ENCODE peak calls at places on chromosomes 3 and 15, in ten cellular contexts. C is stimulated activated naive CD8-positive, alpha-beta T cell treated with anti-CD3 and anti-CD28 coated beads, Interleukin-15, Interleukin-2, amounts not matched to agents 100 U/mL and 50 U/mL, for 24 hours; G is amniotic stem cell; O is lung microvascular endothelial cell; P is stimulated activated CD4-positive, alpha-beta T cell treated with anti-CD3 and anti-CD28 coated beads, Interleukin-2, amount 100 ng/mL, for 48 hours; V is aorta; W is breast epithelium; U is nephron progenitor cell; X is NB4; T is heart left ventricle. N is an unnamed sample.

GRCh38 chr3:139006051-139006716 is at the start of gene PRR23A:
- DNase-seq in C (no peak), G (no peak), O (no peak), P (no peak), V (no peak), W (no peak), U (no peak), X (no peak), T (no peak), N (no peak)

GRCh38 chr3:61637088-61638051 is 76.0 kb downstream of the PTPRG start:
- DNase-seq in C (no peak), G (no peak), O (no peak), P (no peak), V (no peak), W (no peak), U (no peak), X (no peak), T (no peak), N (no peak)

GRCh38 chr3:4633078-4634004 is 140.2 kb downstream of the ITPR1 start:
- DNase-seq in C (no peak), G (peak; percentile 52), O (peak; percentile 74), P (no peak), V (no peak), W (no peak), U (peak; percentile 25), X (peak; percentile 67), T (no peak), N (no peak)

GRCh38 chr3:130850044-130850797 is 43.7 kb upstream of the ATP2C1 start:
- DNase-seq in C (peak; percentile 43), G (no peak), O (no peak), P (peak; percentile 29), V (no peak), W (no peak), U (no peak), X (peak; percentile 96), T (no peak), N (no peak)

GRCh38 chr15:57026016-57026602 is 107.7 kb downstream of the TCF12 start:
- DNase-seq in C (no peak), G (no peak), O (peak; percentile 34), P (no peak), V (no peak), W (no peak), U (no peak), X (no peak), T (no peak), N (no peak)

GRCh38 chr15:68775671-68776476 is 44.8 kb downstream of the ANP32A start:
- DNase-seq in C (no peak), G (no peak), O (peak; percentile 47), P (no peak), V (peak; percentile 91), W (no peak), U (no peak), X (no peak), T (peak; percentile 87), N (no peak)

GRCh38 chr3:71547254-71548198 is 36.0 kb downstream of the FOXP1 start:
- DNase-seq in C (no peak), G (no peak), O (no peak), P (no peak), V (no peak), W (no peak), U (no peak), X (peak; percentile 90), T (no peak), N (no peak)

GRCh38 chr15:89556413-89557262 is 18.6 kb upstream of the TICRR start:
- DNase-seq in C (peak; percentile 47), G (peak; percentile 47), O (peak; percentile 81), P (peak; percentile 43), V (no peak), W (no peak), U (peak; percentile 69), X (peak; percentile 74), T (no peak), N (peak; percentile 61)

GRCh38 chr15:57323806-57324589 is 52.3 kb upstream of the CGNL1 start:
- DNase-seq in C (peak; percentile 8), G (no peak), O (no peak), P (no peak), V (peak; percentile 64), W (no peak), U (no peak), X (peak; percentile 41), T (no peak), N (peak; percentile 57)

GRCh38 chr15:72173401-72173800 is 24.2 kb downstream of the GRAMD2A start:
- DNase-seq in C (no peak), G (no peak), O (no peak), P (no peak), V (no peak), W (no peak), U (no peak), X (no peak), T (no peak), N (no peak)

GRCh38 chr3:112199622-112200316 is 66.7 kb upstream of the GCSAM start:
- DNase-seq in C (no peak), G (no peak), O (no peak), P (no peak), V (no peak), W (no peak), U (no peak), X (no peak), T (no peak), N (no peak)

N was measured in WERI-Rb-1.